ENCODE peak calls at places on chromosome 21, in nine cellular contexts. U is dorsolateral prefrontal cortex; I is CD8-positive, alpha-beta T cell; T is CD14-positive monocyte; S is sigmoid colon; Y is upper lobe of right lung; D is left ventricle myocardium inferior; M is RWPE1; A is activated B cell treated with CpG ODN at 0.5 μM for 24 hours. V is an unnamed sample.

GRCh38 chr21:45469273-45470086 is 64.5 kb downstream of the COL18A1 start:
- DNase-seq in U (no peak), I (peak; percentile 5), T (peak; percentile 21), S (no peak), Y (peak; percentile 67), D (peak; percentile 18), M (no peak), A (no peak), V (no peak)

GRCh38 chr21:46144464-46145070 is 10.8 kb downstream of the FTCD start:
- DNase-seq in U (no peak), I (peak; percentile 4), T (peak; percentile 37), S (peak; percentile 62), Y (no peak), D (no peak), M (no peak), A (no peak), V (no peak)

GRCh38 chr21:32248616-32249550 is 30.0 kb downstream of the MIS18A start:
- DNase-seq in U (no peak), I (no peak), T (no peak), S (no peak), Y (no peak), D (no peak), M (no peak), A (no peak), V (peak; percentile 16)

GRCh38 chr21:31893841-31894240 is 21.0 kb downstream of the HUNK start:
- DNase-seq in U (no peak), I (no peak), T (no peak), S (no peak), Y (no peak), D (no peak), M (no peak), A (no peak), V (no peak)

GRCh38 chr21:20971296-20971921 is 26.8 kb upstream of the NCAM2 start:
- DNase-seq in U (peak; percentile 19), I (no peak), T (no peak), S (peak; percentile 66), Y (no peak), D (peak; percentile 33), M (peak; percentile 40), A (no peak), V (peak; percentile 3)

GRCh38 chr21:20627594-20627993 is 370.6 kb upstream of the NCAM2 start:
- DNase-seq in U (no peak), I (no peak), T (no peak), S (no peak), Y (no peak), D (no peak), M (no peak), A (no peak), V (no peak)

GRCh38 chr21:31409849-31410762 is 66.0 kb upstream of the TIAM1 start:
- DNase-seq in U (no peak), I (no peak), T (no peak), S (no peak), Y (no peak), D (no peak), M (no peak), A (no peak), V (no peak)

GRCh38 chr21:35172231-35172630 is 123.1 kb upstream of the RUNX1 start:
- DNase-seq in U (no peak), I (no peak), T (no peak), S (no peak), Y (no peak), D (no peak), M (no peak), A (no peak), V (no peak)

GRCh38 chr21:31099122-31099521 is 60.8 kb upstream of the KRTAP19-8 start:
- DNase-seq in U (no peak), I (no peak), T (no peak), S (no peak), Y (no peak), D (no peak), M (no peak), A (no peak), V (no peak)

GRCh38 chr21:45457161-45457831 is 52.3 kb downstream of the COL18A1 start:
- DNase-seq in U (no peak), I (no peak), T (no peak), S (peak; percentile 58), Y (no peak), D (no peak), M (no peak), A (no peak), V (no peak)

GRCh38 chr21:31668651-31669491 is 9.4 kb downstream of the SOD1 start:
- DNase-seq in U (no peak), I (no peak), T (no peak), S (no peak), Y (no peak), D (no peak), M (no peak), A (no peak), V (no peak)

GRCh38 chr21:32716486-32716885 is 11.3 kb downstream of the SYNJ1 start:
- DNase-seq in U (no peak), I (no peak), T (no peak), S (no peak), Y (no peak), D (no peak), M (no peak), A (no peak), V (no peak)

GRCh38 chr21:41475714-41476405 is 32.1 kb downstream of the TMPRSS2 start:
- DNase-seq in U (no peak), I (no peak), T (no peak), S (no peak), Y (peak; percentile 62), D (no peak), M (no peak), A (no peak), V (no peak)
- TF ChIP-seq CTCF in U (no peak), I (no peak), T (no peak), S (no peak), Y (no peak), D (no peak), M (no peak), A (no peak), V (no peak)

GRCh38 chr21:41610042-41610839 is 102.3 kb upstream of the TMPRSS2 start:
- DNase-seq in U (no peak), I (no peak), T (peak; percentile 57), S (peak; percentile 68), Y (peak; percentile 81), D (peak; percentile 55), M (no peak), A (no peak), V (no peak)

GRCh38 chr21:41611441-41611840 is 103.5 kb upstream of the TMPRSS2 start:
- DNase-seq in U (no peak), I (no peak), T (no peak), S (peak; percentile 30), Y (peak; percentile 40), D (no peak), M (no peak), A (no peak), V (no peak)

GRCh38 chr21:41612674-41613250 is 104.8 kb upstream of the TMPRSS2 start:
- DNase-seq in U (peak; percentile 16), I (no peak), T (no peak), S (peak; percentile 91), Y (peak; percentile 81), D (peak; percentile 75), M (peak; percentile 91), A (no peak), V (peak; percentile 79)

GRCh38 chr21:41613421-41613998 is 105.6 kb upstream of the TMPRSS2 start:
- DNase-seq in U (no peak), I (no peak), T (no peak), S (no peak), Y (no peak), D (no peak), M (no peak), A (no peak), V (no peak)

GRCh38 chr21:41611966-41612606 is 104.1 kb upstream of the TMPRSS2 start:
- DNase-seq in U (no peak), I (no peak), T (no peak), S (peak; percentile 42), Y (peak; percentile 59), D (no peak), M (peak; percentile 77), A (no peak), V (no peak)
- TF ChIP-seq CTCF in U (no peak), I (no peak), T (no peak), S (no peak), Y (no peak), D (no peak), M (no peak), A (no peak), V (no peak)

DNA sequence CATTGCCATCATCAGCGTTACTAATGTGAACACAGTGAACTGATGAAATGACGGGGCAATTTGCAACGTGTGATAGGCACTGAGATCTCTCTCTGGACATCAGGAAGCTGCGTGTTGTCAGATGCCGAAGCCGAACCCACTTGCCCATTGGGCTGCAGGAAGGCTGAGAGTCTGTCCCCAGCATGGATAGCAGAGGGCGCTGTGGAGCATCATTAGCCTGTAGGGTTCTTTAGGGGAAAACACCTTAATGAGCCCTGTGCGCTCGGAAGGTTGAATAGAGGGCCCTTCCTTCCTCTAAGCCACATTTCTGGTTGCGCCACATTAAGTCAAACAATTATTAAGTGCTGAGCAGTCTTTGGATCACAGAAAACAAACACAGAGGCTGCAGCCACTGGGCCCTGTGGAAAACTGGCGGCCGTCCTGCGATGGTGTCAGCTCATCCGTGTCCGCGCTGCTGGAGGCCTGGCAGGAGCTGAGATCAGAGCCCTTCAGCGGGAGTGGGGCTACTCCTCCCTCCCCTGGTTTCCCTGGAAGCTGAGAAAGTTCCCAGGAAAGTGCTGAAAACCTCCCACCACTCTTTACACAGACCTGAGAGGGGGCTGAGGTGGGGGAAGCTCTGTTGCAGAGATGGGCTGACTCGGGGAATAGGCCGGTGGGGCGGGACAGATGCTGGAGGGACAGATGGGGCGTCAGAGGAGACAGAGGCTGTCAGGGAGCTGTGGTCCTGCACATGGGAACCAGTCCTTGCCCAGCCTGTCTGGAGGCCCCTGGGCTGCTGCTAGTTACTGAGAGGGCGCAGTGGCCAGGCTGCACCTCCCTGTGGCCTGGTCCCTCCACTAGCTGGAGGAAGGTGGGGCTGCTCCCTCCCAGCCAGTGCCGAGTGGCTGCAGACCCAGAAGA is 12.7 kb downstream of the TFF2 start:
- DNase-seq in U (peak; percentile 75), I (peak; percentile 85), T (peak; percentile 82), S (peak; percentile 75), Y (peak; percentile 85), D (peak; percentile 50), M (peak; percentile 10), A (peak; percentile 61), V (peak; percentile 2)
- TF ChIP-seq CTCF in U (peak; percentile 65), I (peak; percentile 83), T (peak; percentile 82), S (peak; percentile 35), Y (peak; percentile 71), D (peak; percentile 71), M (peak; percentile 31), A (no peak), V (peak; percentile 61)

DNA sequence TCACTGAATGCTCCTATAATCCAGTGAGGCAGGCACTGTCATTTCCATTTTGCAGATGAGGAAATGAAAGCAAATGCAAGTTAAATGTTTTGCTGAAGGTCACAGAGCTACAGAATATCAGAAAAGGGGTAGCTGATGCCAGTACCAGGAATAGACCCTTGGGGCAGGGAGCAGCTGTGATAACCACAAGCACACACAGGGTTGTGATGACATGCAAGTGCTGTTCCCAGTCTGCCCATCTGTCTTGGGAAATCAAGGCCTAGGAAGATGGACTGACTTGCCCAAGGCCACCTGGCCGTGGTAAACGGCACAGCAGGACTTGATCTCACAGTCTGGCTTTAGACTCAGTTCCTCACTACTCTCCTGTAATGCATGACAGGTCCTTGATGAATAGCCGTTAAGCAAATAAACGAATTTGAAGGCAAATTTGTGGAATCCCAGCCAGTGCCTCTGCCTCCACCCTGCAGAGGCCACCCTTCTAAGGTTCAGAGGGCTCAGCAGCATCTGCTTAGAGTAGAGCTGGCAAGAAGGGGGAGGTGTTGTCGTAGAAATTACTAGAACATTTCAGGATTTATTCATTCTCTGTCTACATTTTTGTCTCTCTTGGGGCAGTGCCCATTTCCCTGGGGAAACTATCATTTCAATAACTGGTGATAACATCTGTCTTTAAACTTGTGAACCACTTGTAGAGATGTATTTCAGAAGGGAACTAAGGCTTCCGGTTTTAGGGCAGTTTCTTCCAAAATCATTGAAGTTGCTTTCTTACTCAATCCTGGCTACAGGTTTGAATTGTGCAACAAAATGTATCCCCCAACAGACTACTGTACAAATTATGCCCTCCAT is 53.2 kb upstream of the MRPS6 start:
- DNase-seq in U (peak; percentile 22), I (no peak), T (no peak), S (no peak), Y (no peak), D (no peak), M (no peak), A (peak; percentile 45), V (no peak)
- TF ChIP-seq CTCF in U (no peak), I (no peak), T (no peak), S (no peak), Y (no peak), D (no peak), M (no peak), A (no peak), V (no peak)

V was measured in HFF-Myc.